ENCODE peak calls at places on chromosomes 12 and 14, in seven cellular contexts. O is left lung, Q is HL-60, L is testis, I is tibial nerve, A is breast epithelium, K is transverse colon. E is an unnamed sample.
A peak's percentile ranks its signal among the peaks of the same experiment; 100 is the strongest.

GRCh38 chr12:76043377-76043776 is 11.8 kb upstream of the PHLDA1 start:
- DNase-seq in O (no peak), Q (no peak), L (no peak), I (no peak), A (no peak), K (no peak), E (no peak)

GRCh38 chr14:59427653-59428578 is 37.3 kb downstream of the GPR135 start:
- DNase-seq in O (no peak), Q (no peak), L (peak; percentile 50), I (no peak), A (no peak), K (no peak), E (no peak)

GRCh38 chr12:143964-144649 is 69.8 kb downstream of the SLC6A12 start:
- DNase-seq in O (peak; percentile 38), Q (no peak), L (no peak), I (no peak), A (no peak), K (peak; percentile 77), E (no peak)

GRCh38 chr14:79693935-79694334 is 517.4 kb downstream of the DIO2 start:
- DNase-seq in O (no peak), Q (no peak), L (no peak), I (no peak), A (no peak), K (no peak), E (no peak)

GRCh38 chr12:124188059-124188458 is 106.8 kb upstream of the RFLNA start:
- DNase-seq in O (no peak), Q (no peak), L (no peak), I (no peak), A (no peak), K (no peak), E (no peak)

GRCh38 chr12:47717443-47718193 is 7.7 kb downstream of the ENDOU start:
- DNase-seq in O (peak; percentile 83), Q (no peak), L (peak; percentile 88), I (peak; percentile 73), A (peak; percentile 78), K (peak; percentile 83), E (no peak)

GRCh38 chr14:34199585-34199984 is 248.7 kb upstream of the EGLN3 start:
- DNase-seq in O (no peak), Q (no peak), L (no peak), I (no peak), A (no peak), K (no peak), E (peak; percentile 50)

GRCh38 chr12:130335517-130336392 is 1.9 kb upstream of the PIWIL1 start:
- DNase-seq in O (no peak), Q (no peak), L (peak; percentile 81), I (peak; percentile 88), A (no peak), K (peak; percentile 31), E (no peak)

GRCh38 chr14:67746927-67747326 is 45.2 kb downstream of the RDH12 start:
- DNase-seq in O (no peak), Q (no peak), L (no peak), I (no peak), A (no peak), K (no peak), E (no peak)

GRCh38 chr12:29439506-29439905 is 58.0 kb downstream of the OVCH1 start:
- DNase-seq in O (no peak), Q (no peak), L (no peak), I (no peak), A (no peak), K (no peak), E (no peak)

GRCh38 chr12:1587927-1588573 is 6.3 kb downstream of the FBXL14 start:
- DNase-seq in O (no peak), Q (no peak), L (no peak), I (no peak), A (no peak), K (no peak), E (no peak)

GRCh38 chr14:59816931-59817330 is 53.6 kb downstream of the RTN1 start:
- DNase-seq in O (no peak), Q (no peak), L (no peak), I (no peak), A (no peak), K (no peak), E (no peak)

GRCh38 chr12:55901881-55902490 is 25.7 kb downstream of the PYM1 start:
- DNase-seq in O (no peak), Q (no peak), L (peak; percentile 90), I (no peak), A (no peak), K (no peak), E (no peak)

GRCh38 chr12:16587514-16587913 is 18.4 kb downstream of the LMO3 start:
- DNase-seq in O (no peak), Q (no peak), L (no peak), I (no peak), A (no peak), K (no peak), E (no peak)
- H3K4me3 ChIP-seq in O (no peak overlapping the region), Q (no peak overlapping the region), L (no peak overlapping the region), I (no peak overlapping the region), A (no peak overlapping the region), K (no peak overlapping the region), E (no peak overlapping the region)

DNA sequence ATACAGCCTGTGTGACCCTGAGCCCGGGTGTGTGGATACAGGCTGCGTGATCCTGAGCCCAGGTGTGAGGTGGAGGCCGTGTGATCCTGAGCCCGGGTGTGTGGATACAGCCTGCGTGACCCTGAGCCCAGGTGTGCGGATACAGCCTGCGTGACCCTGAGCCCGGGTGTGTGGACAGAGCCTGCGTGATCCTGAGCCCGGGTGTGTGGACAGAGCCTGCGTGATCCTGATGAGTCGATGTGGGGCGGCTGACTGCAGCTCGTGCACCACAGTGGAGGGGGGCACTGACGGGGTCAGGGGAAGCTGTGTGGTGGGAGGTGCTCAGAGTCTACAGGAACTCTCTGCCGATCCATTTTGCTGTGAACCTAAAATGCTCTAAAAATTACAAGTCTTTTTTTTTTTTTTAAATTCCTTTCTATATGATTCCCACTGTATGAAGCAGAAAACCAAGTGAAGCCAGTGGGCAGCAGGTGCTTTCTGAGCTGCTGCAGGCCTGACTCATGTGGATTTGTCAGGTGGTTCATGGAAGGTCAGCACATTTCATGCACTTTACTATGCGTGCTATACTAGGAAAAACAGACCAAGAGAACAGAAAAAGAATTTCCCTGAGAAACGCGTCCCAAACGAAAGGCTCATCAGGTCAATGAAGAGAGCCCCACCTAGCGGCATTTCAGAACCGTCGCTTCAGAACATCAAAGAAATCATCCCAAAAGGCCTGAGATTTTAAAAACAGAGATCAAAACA is 19.3 kb downstream of the BRF1 start:
- DNase-seq in O (no peak), Q (no peak), L (peak; percentile 41), I (peak; percentile 18), A (no peak), K (no peak), E (peak; percentile 29)
- TF ChIP-seq CTCF in O (peak; percentile 43), Q (peak; percentile 67), L (peak; percentile 44), I (peak; percentile 45), A (peak; percentile 37), K (peak; percentile 57), E (peak; percentile 78)

GRCh38 chr12:53986686-53987180 is 1.8 kb downstream of the HOXC10 start:
- DNase-seq in O (no peak), Q (no peak), L (no peak), I (no peak), A (no peak), K (no peak), E (no peak)
- H3K27me3 ChIP-seq in O (peaks cover 97% of the 10 kb centered on the region), Q (peaks cover 48% of the 10 kb centered on the region), L (no peaks in the 10 kb centered on the region), I (peaks cover 92% of the 10 kb centered on the region), A (peaks cover 96% of the 10 kb centered on the region), K (peaks cover 100% of the 10 kb centered on the region), E (peaks cover 5% of the 10 kb centered on the region)

DNA sequence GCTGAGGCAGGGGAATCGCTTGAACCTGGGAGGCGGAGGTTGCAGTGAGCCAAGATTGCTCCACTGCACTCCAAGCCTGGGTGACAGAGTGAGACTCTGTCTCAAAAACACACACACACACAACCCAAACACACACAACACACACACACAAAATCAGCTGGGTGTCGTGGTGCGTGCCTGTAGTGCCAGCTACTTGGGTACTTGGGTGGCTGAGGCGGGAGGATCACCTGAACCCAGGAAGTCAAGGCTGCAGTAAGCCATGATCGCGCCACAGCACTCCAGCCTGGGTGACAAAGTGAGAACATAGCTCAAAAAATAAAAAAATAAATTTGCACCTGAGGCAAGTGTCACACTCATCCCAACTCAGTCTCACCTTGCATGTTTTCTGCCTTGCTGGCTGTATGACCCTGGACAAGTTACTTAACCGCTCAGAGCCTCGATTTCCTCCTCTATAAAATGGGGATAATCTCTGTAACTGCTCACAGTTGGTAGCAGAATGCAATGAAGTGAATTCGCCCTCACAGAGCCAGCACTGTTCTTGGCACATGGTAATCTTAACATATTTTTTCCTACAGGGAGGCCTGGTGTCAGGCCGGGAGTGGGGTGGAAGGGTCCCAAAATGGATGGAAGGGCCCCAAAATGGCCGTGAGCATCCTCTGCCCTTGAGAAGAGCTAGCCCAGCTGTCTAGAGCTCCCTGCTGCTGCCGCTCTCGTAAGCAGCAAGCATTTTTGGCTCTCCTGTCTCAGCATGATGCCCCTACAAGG is 630 bp upstream of the HNF1A start:
- DNase-seq in O (no peak), Q (no peak), L (no peak), I (no peak), A (no peak), K (no peak), E (no peak)
- H3K4me3 ChIP-seq in O (no peak overlapping the region), Q (no peak overlapping the region), L (no peak overlapping the region), I (no peak overlapping the region), A (no peak overlapping the region), K (peak overlapping the region; percentile 58), E (no peak overlapping the region)

GRCh38 chr12:3332190-3332589 is 158.8 kb upstream of the PRMT8 start:
- DNase-seq in O (no peak), Q (no peak), L (no peak), I (no peak), A (no peak), K (no peak), E (no peak)

GRCh38 chr12:3335078-3335487 is 155.9 kb upstream of the PRMT8 start:
- DNase-seq in O (no peak), Q (no peak), L (no peak), I (no peak), A (no peak), K (no peak), E (no peak)

GRCh38 chr12:3330976-3331375 is 160.0 kb upstream of the PRMT8 start:
- DNase-seq in O (no peak), Q (no peak), L (no peak), I (no peak), A (no peak), K (no peak), E (no peak)

GRCh38 chr12:3333991-3334391 is 157.0 kb upstream of the PRMT8 start:
- DNase-seq in O (no peak), Q (no peak), L (no peak), I (no peak), A (no peak), K (no peak), E (no peak)

GRCh38 chr12:3333583-3333982 is 157.4 kb upstream of the PRMT8 start:
- DNase-seq in O (no peak), Q (no peak), L (no peak), I (no peak), A (no peak), K (no peak), E (no peak)
- TF ChIP-seq CTCF in O (no peak), Q (no peak), L (no peak), I (no peak), A (no peak), K (no peak), E (no peak)